ENCODE peak calls at places on chromosomes 12 and 14, in four cellular contexts. Z, E, J and T are unnamed samples.

GRCh38 chr14:38616959-38617358 is 361.1 kb upstream of the CLEC14A start:
- DNase-seq in Z (no peak), E (no peak), J (no peak), T (no peak)

GRCh38 chr12:42119085-42119633 is 25.5 kb downstream of the GXYLT1 start:
- DNase-seq in Z (no peak), E (no peak), J (no peak), T (no peak)

GRCh38 chr14:63717704-63718103 is 10.2 kb downstream of the SGPP1 start:
- DNase-seq in Z (no peak), E (no peak), J (no peak), T (no peak)

GRCh38 chr14:93105362-93105761 is 10.4 kb downstream of the ITPK1 start:
- DNase-seq in Z (no peak), E (no peak), J (no peak), T (no peak)

GRCh38 chr12:65699251-65699650 is 125.0 kb upstream of the HMGA2 start:
- DNase-seq in Z (no peak), E (no peak), J (no peak), T (no peak)

GRCh38 chr14:55814064-55814463 is 234.1 kb downstream of the KTN1 start:
- DNase-seq in Z (no peak), E (no peak), J (no peak), T (no peak)

GRCh38 chr14:73612339-73613045 is at the start of gene ACOT6:
- DNase-seq in Z (peak; percentile 87), E (no peak), J (peak; percentile 87), T (peak; percentile 83)

GRCh38 chr14:104794099-104794498 is 1.4 kb downstream of the AKT1 start:
- DNase-seq in Z (no peak), E (peak; percentile 46), J (peak; percentile 73), T (no peak)

GRCh38 chr14:35254736-35255135 is 37.4 kb upstream of the PSMA6 start:
- DNase-seq in Z (no peak), E (no peak), J (no peak), T (no peak)

GRCh38 chr14:86143248-86143647 is 613.3 kb downstream of the FLRT2 start:
- DNase-seq in Z (no peak), E (no peak), J (no peak), T (no peak)

GRCh38 chr12:126910570-126910969 is 1356.4 kb upstream of the TMEM132C start:
- DNase-seq in Z (no peak), E (no peak), J (no peak), T (no peak)

GRCh38 chr12:72012874-72013273 is 74.2 kb downstream of the TPH2 start:
- DNase-seq in Z (no peak), E (no peak), J (no peak), T (no peak)

GRCh38 chr12:111150476-111150875 is 218.4 kb downstream of the PHETA1 start:
- DNase-seq in Z (no peak), E (no peak), J (no peak), T (no peak)

GRCh38 chr12:46661161-46661845 is 164.5 kb downstream of the SLC38A4 start:
- DNase-seq in Z (no peak), E (no peak), J (peak; percentile 47), T (no peak)

GRCh38 chr12:52074006-52074405 is 4.2 kb downstream of the ATG101 start:
- DNase-seq in Z (no peak), E (no peak), J (no peak), T (no peak)

GRCh38 chr14:88189040-88189839 is 133.8 kb downstream of the KCNK10 start:
- DNase-seq in Z (peak; percentile 76), E (no peak), J (peak; percentile 67), T (no peak)

GRCh38 chr14:103547941-103548462 is 14.5 kb downstream of the BAG5 start:
- DNase-seq in Z (no peak), E (no peak), J (no peak), T (peak; percentile 74)

GRCh38 chr12:34398366-34398705 is 376.0 kb downstream of the ALG10 start:
- DNase-seq in Z (peak; percentile 40), E (no peak), J (no peak), T (no peak)

GRCh38 chr12:124566181-124567034 is 1.0 kb downstream of the NCOR2 start:
- DNase-seq in Z (peak; percentile 96), E (no peak), J (peak; percentile 96), T (peak; percentile 97)

GRCh38 chr12:82415402-82415801 is 57.1 kb downstream of the METTL25 start:
- DNase-seq in Z (no peak), E (no peak), J (no peak), T (no peak)

GRCh38 chr12:64882687-64883086 is 58.2 kb downstream of the TBC1D30 start:
- DNase-seq in Z (no peak), E (no peak), J (no peak), T (no peak)

GRCh38 chr12:99985129-99985570 is 414 bp upstream of the ANKS1B start:
- DNase-seq in Z (no peak), E (no peak), J (no peak), T (no peak)

GRCh38 chr14:47264842-47265241 is 410.6 kb downstream of the MDGA2 start:
- DNase-seq in Z (no peak), E (no peak), J (no peak), T (no peak)

GRCh38 chr12:19048943-19049342 is 80.6 kb upstream of the PLEKHA5 start:
- DNase-seq in Z (no peak), E (no peak), J (no peak), T (no peak)

GRCh38 chr12:120012067-120012621 is 23.1 kb downstream of the BICDL1 start:
- DNase-seq in Z (no peak), E (no peak), J (peak; percentile 67), T (no peak)

GRCh38 chr14:86722612-86723253 is 1192.8 kb downstream of the FLRT2 start:
- DNase-seq in Z (no peak), E (no peak), J (no peak), T (no peak)

GRCh38 chr14:33730163-33730562 is 220.7 kb downstream of the EGLN3 start:
- DNase-seq in Z (no peak), E (no peak), J (no peak), T (no peak)

GRCh38 chr14:91911474-91912032 is 35.9 kb downstream of the FBLN5 start:
- DNase-seq in Z (peak; percentile 46), E (peak; percentile 46), J (peak; percentile 56), T (no peak)

GRCh38 chr12:132711169-132711843 is 664 bp downstream of the PGAM5 start:
- DNase-seq in Z (no peak), E (no peak), J (no peak), T (no peak)

GRCh38 chr14:75840911-75841310 is 140.9 kb downstream of the TGFB3 start:
- DNase-seq in Z (no peak), E (no peak), J (no peak), T (no peak)

GRCh38 chr12:58906917-58907316 is 13.4 kb downstream of the LRIG3 start:
- DNase-seq in Z (no peak), E (no peak), J (no peak), T (no peak)

GRCh38 chr14:57725399-57726077 is 140.4 kb downstream of the SLC35F4 start:
- DNase-seq in Z (no peak), E (no peak), J (no peak), T (no peak)

GRCh38 chr14:99185436-99186068 is 86.4 kb downstream of the BCL11B start:
- DNase-seq in Z (peak; percentile 50), E (no peak), J (no peak), T (no peak)

DNA sequence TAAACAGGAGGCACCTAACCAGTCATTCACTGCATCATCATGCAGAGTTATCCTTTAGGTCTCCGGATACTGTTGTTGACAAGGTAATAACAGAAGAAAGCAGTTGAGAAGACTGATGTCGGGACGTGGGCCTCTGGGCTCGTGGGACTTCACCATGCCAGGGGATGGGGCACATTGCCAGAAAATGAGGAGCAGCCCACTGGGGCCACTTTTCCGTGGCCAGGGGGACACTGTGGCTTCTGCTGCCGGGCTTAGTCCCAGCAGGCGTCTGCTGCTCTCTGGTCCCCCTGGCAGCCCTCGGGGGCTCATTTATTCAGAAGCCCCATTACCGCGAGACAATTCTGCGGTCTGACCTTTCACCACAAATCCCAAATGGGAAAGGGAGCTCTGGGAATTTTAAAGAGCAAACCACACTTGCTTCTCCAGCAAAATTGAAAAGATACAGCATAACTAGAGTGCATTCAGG is 201.2 kb downstream of the DAD1 start:
- DNase-seq in Z (no peak), E (no peak), J (no peak), T (no peak)
- H3K4me1 ChIP-seq in Z (no peaks in the 10 kb centered on the region), E (no peaks in the 10 kb centered on the region), J (peaks cover 32% of the 10 kb centered on the region), T (peaks cover 4% of the 10 kb centered on the region)

GRCh38 chr14:24213866-24214652 is 771 bp upstream of the CHMP4A start:
- DNase-seq in Z (peak; percentile 2), E (no peak), J (no peak), T (no peak)

GRCh38 chr14:24212924-24213865 is at the start of gene CHMP4A:
- DNase-seq in Z (peak; percentile 99), E (peak; percentile 91), J (peak; percentile 99), T (peak; percentile 100)

GRCh38 chr14:24216345-24216699 is 456 bp upstream of the MDP1 start:
- DNase-seq in Z (no peak), E (no peak), J (no peak), T (no peak)

GRCh38 chr14:24219080-24219479 is 3.2 kb upstream of the MDP1 start:
- DNase-seq in Z (no peak), E (no peak), J (no peak), T (peak; percentile 4)

GRCh38 chr14:24215495-24216344 is at the start of gene MDP1:
- DNase-seq in Z (peak; percentile 92), E (peak; percentile 73), J (peak; percentile 95), T (peak; percentile 90)
- TF ChIP-seq EP300 in Z (no peak), E (no peak), J (no peak), T (no peak)

DNA sequence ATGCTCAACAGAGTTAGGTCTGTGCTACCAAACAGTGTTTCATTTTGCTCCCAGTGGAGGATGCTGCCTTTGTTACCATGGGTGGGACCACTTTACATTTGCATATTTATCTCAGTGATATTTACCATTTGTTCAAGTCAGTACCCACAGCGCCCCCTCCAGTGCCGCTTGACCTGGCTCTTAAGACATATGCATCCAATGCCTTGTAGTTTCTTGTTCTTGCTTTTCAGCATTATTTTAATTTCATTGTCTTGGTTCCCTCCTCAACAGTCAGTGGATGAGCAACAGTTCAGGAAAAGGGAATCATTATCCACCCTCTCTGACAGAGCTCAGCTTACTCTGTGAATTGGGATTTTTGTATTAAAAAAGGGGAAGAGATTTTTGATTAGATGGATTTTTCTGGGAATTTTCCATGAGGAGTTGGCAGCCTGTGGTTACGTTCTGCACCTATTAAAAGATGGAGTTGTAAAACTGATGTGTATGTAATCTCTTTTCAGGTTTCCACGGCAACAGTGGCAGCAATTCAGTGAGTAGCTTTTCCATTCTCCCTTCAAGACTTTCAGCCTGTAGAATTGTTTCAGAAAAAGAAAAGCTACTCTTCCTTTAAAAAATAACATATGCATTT is 240.5 kb upstream of the DAAM1 start:
- DNase-seq in Z (no peak), E (no peak), J (no peak), T (no peak)
- TF ChIP-seq CTCF in Z (no peak), E (peak; percentile 40), J (no peak), T (no peak)

GRCh38 chr14:68669101-68669500 is 123.8 kb downstream of the ZFP36L1 start:
- DNase-seq in Z (peak; percentile 44), E (no peak), J (no peak), T (no peak)
- H3K4me1 ChIP-seq in Z (peaks cover 88% of the 10 kb centered on the region), E (no peaks in the 10 kb centered on the region), J (peaks cover 6% of the 10 kb centered on the region), T (peaks cover 77% of the 10 kb centered on the region)